ENCODE peak calls at places on chromosome 9, in eight cellular contexts. E is germinal center, S is AML-193, Y is H7, U is HS-27A, O is NAMALWA, F is AG20443, M is HT1080. T is an unnamed sample.

GRCh38 chr9:75628952-75629351 is 261.5 kb upstream of the PCSK5 start:
- DNase-seq in E (no peak), U (no peak), F (no peak), O (no peak), Y (no peak), M (no peak), S (no peak), T (no peak)

GRCh38 chr9:29160763-29161353 is 1587.6 kb upstream of the C9orf72 start:
- DNase-seq in F (no peak), O (no peak), M (no peak), U (no peak), E (no peak), Y (peak), S (no peak), T (no peak)

GRCh38 chr9:120877276-120878034 is 467 bp upstream of the PHF19 start:
- DNase-seq in M (peak), S (peak), O (peak), E (peak), Y (peak), U (no peak), F (peak), T (peak)

GRCh38 chr9:89863141-89863540 is 258.3 kb downstream of the GADD45G start:
- DNase-seq in U (no peak), M (no peak), O (no peak), E (no peak), Y (no peak), S (no peak), F (no peak), T (no peak)

GRCh38 chr9:19342927-19343326 is 37.1 kb downstream of the RPS6 start:
- DNase-seq in F (no peak), Y (no peak), E (no peak), M (no peak), S (no peak), U (no peak), O (no peak), T (no peak)

GRCh38 chr9:129109952-129110739 is 447 bp downstream of the CRAT start:
- DNase-seq in Y (peak), O (no peak), M (peak), U (peak), S (no peak), F (peak), E (peak), T (no peak)

GRCh38 chr9:20188616-20189212 is 399.9 kb upstream of the SLC24A2 start:
- DNase-seq in S (no peak), Y (no peak), U (no peak), F (no peak), M (no peak), E (no peak), O (no peak), T (no peak)

GRCh38 chr9:4356306-4356705 is 56.4 kb upstream of the GLIS3 start:
- DNase-seq in U (no peak), E (no peak), M (no peak), O (no peak), S (no peak), F (no peak), Y (no peak), T (no peak)

GRCh38 chr9:101029300-101030021 is 934 bp downstream of the PLPPR1 start:
- DNase-seq in Y (peak), U (no peak), S (no peak), M (peak), E (no peak), O (no peak), F (no peak), T (no peak)

GRCh38 chr9:128473104-128473503 is 17.3 kb downstream of the ODF2 start:
- DNase-seq in S (no peak), F (no peak), Y (no peak), M (no peak), E (no peak), O (no peak), U (no peak), T (no peak)

GRCh38 chr9:99180662-99181061 is 41.1 kb downstream of the ALG2 start:
- DNase-seq in U (no peak), F (no peak), Y (no peak), S (no peak), O (no peak), E (no peak), M (no peak), T (no peak)

GRCh38 chr9:94533601-94534000 is 21.3 kb upstream of the PCAT7 start:
- DNase-seq in S (no peak), U (no peak), F (no peak), Y (no peak), O (no peak), E (no peak), M (no peak), T (no peak)

GRCh38 chr9:101796044-101796443 is 57.6 kb upstream of the GRIN3A start:
- DNase-seq in F (no peak), U (no peak), S (no peak), Y (no peak), M (no peak), E (no peak), O (no peak), T (no peak)

GRCh38 chr9:129581505-129581904 is 39.4 kb downstream of the C9orf50 start:
- DNase-seq in U (no peak), O (no peak), F (no peak), E (no peak), Y (no peak), S (no peak), M (no peak), T (no peak)

GRCh38 chr9:127847155-127847463 is 7.3 kb downstream of the ENG start:
- DNase-seq in M (no peak), S (no peak), U (no peak), E (no peak), O (no peak), F (no peak), Y (no peak), T (peak)

GRCh38 chr9:137255448-137256114 is 454 bp downstream of the NELFB start:
- DNase-seq in Y (no peak), F (no peak), E (peak), S (no peak), U (no peak), M (peak), O (peak), T (no peak)

GRCh38 chr9:98099898-98100297 is 19.1 kb downstream of the TRIM14 start:
- DNase-seq in M (no peak), Y (no peak), S (no peak), F (no peak), U (no peak), O (no peak), E (no peak), T (no peak)

GRCh38 chr9:104961238-104961637 is 33.3 kb upstream of the ABCA1 start:
- DNase-seq in U (no peak), O (peak), M (peak), E (peak), F (no peak), S (peak), Y (peak), T (peak)

GRCh38 chr9:98944130-98945074 is 695 bp downstream of the COL15A1 start:
- DNase-seq in E (peak), O (no peak), F (peak), S (no peak), M (no peak), U (no peak), Y (peak), T (peak)

GRCh38 chr9:104173020-104173419 is 78.9 kb downstream of the SMC2 start:
- DNase-seq in S (no peak), F (no peak), Y (no peak), U (no peak), E (no peak), O (no peak), M (no peak), T (no peak)

GRCh38 chr9:88988796-88989641 is 2.2 kb upstream of the S1PR3 start:
- DNase-seq in O (no peak), F (peak), M (no peak), Y (no peak), S (peak), E (no peak), U (no peak), T (peak)

GRCh38 chr9:79134654-79135053 is 437.1 kb upstream of the TLE4 start:
- DNase-seq in U (peak), S (no peak), F (peak), E (peak), Y (peak), O (peak), M (peak), T (no peak)

GRCh38 chr9:114223564-114224246 is 68.4 kb downstream of the COL27A1 start:
- DNase-seq in S (no peak), O (no peak), U (peak), M (peak), Y (no peak), E (no peak), F (peak), T (no peak)

T was measured in HL-60.